ENCODE peak calls at places on chromosomes 3 and 15, in eight cellular contexts. N is upper lobe of right lung; J is neural progenitor cell; E is CD8-positive, alpha-beta memory T cell; B is stomach; W is prostate gland; S is thyroid gland; X is heart right ventricle. T is an unnamed sample. For H3K4me1, the result is how much of the 10 kb centered on the place peaks cover.

GRCh38 chr15:76875911-76876310 is 29.2 kb downstream of the SCAPER start:
- DNase-seq in E (no peak), W (no peak), X (no peak), B (no peak), S (no peak), N (no peak), J (no peak), T (no peak)

GRCh38 chr3:151800449-151800848 is 13.5 kb upstream of the AADAC start:
- DNase-seq in B (no peak), J (peak), W (no peak), X (no peak), S (no peak), E (no peak), N (no peak), T (no peak)

GRCh38 chr15:68383161-68384074 is 48.5 kb downstream of the ITGA11 start:
- DNase-seq in X (peak), S (peak), N (peak), E (peak), B (peak), J (peak), W (peak), T (peak)

GRCh38 chr3:58041826-58042324 is 33.7 kb downstream of the FLNB start:
- DNase-seq in B (no peak), S (no peak), N (no peak), J (peak), E (no peak), X (no peak), W (no peak), T (peak)

GRCh38 chr3:171061749-171062148 is 35.2 kb upstream of the SLC2A2 start:
- DNase-seq in J (no peak), S (no peak), N (no peak), X (no peak), W (no peak), E (no peak), B (no peak), T (no peak)

GRCh38 chr3:67654832-67655152 is 380 bp upstream of the SUCLG2 start:
- DNase-seq in W (peak), X (no peak), E (peak), B (no peak), S (no peak), N (no peak), J (no peak), T (no peak)

GRCh38 chr3:188280627-188281026 is 126.7 kb downstream of the LPP start:
- DNase-seq in X (no peak), B (no peak), W (no peak), E (no peak), J (no peak), N (no peak), S (no peak), T (no peak)

GRCh38 chr15:96339662-96340347 is 9.3 kb downstream of the NR2F2 start:
- DNase-seq in B (no peak), W (no peak), N (no peak), X (no peak), J (peak), S (no peak), E (no peak), T (peak)

GRCh38 chr3:114411292-114411691 is 117.5 kb downstream of the TIGIT start:
- DNase-seq in S (no peak), B (no peak), X (no peak), N (no peak), J (no peak), W (no peak), E (no peak), T (no peak)

GRCh38 chr15:75200391-75200764 is 1.3 kb upstream of the C15orf39 start:
- DNase-seq in B (no peak), E (no peak), J (no peak), S (no peak), W (no peak), N (no peak), X (no peak), T (no peak)

GRCh38 chr3:197901626-197902025 is 48.4 kb upstream of the RPL35A start:
- DNase-seq in X (no peak), B (no peak), N (no peak), E (no peak), J (no peak), W (no peak), S (no peak), T (no peak)

GRCh38 chr3:21059409-21059808 is 691.6 kb downstream of the ZNF385D start:
- DNase-seq in J (no peak), S (no peak), E (no peak), X (no peak), B (no peak), N (no peak), W (no peak), T (no peak)

GRCh38 chr3:37433758-37434157 is 259.4 kb upstream of the LRRFIP2 start:
- DNase-seq in B (no peak), W (no peak), S (no peak), N (no peak), J (no peak), E (no peak), X (no peak), T (no peak)

GRCh38 chr3:117624424-117624823 is 914.8 kb downstream of the TUSC7 start:
- DNase-seq in X (no peak), N (no peak), J (no peak), W (no peak), S (no peak), E (no peak), B (no peak), T (no peak)

GRCh38 chr3:51621091-51621892 is 49.8 kb upstream of the TEX264 start:
- DNase-seq in S (peak), J (no peak), W (no peak), N (no peak), B (no peak), X (no peak), E (no peak), T (no peak)

GRCh38 chr3:70006089-70006488 is 6.6 kb downstream of the SAMMSON start:
- DNase-seq in E (no peak), S (no peak), N (no peak), W (no peak), J (no peak), B (no peak), X (no peak), T (no peak)

GRCh38 chr3:61610316-61610715 is 48.9 kb downstream of the PTPRG start:
- DNase-seq in J (no peak), S (no peak), X (no peak), B (no peak), N (no peak), E (no peak), W (peak), T (no peak)

GRCh38 chr3:117404756-117405155 is 695.2 kb downstream of the TUSC7 start:
- DNase-seq in E (no peak), W (no peak), X (no peak), N (no peak), J (no peak), B (no peak), S (no peak), T (no peak)

GRCh38 chr15:73632670-73633058 is 525 bp downstream of the NPTN start:
- DNase-seq in E (no peak), N (no peak), J (peak), X (no peak), B (peak), S (no peak), W (no peak), T (no peak)

GRCh38 chr3:31004025-31004678 is 109.7 kb upstream of the GADL1 start:
- DNase-seq in S (no peak), E (no peak), X (no peak), J (no peak), W (no peak), N (no peak), B (no peak), T (peak)

GRCh38 chr3:121567649-121568048 is at the start of gene ARGFX:
- DNase-seq in S (no peak), X (no peak), J (no peak), B (no peak), E (no peak), W (no peak), N (no peak), T (no peak)

GRCh38 chr15:101091080-101092017 is 160.5 kb downstream of the CHSY1 start:
- DNase-seq in E (no peak), J (no peak), B (no peak), S (peak), W (no peak), N (no peak), X (peak), T (peak)

GRCh38 chr3:4350789-4351163 is 47.6 kb downstream of the SETMAR start:
- DNase-seq in S (peak), J (peak), N (no peak), W (peak), B (no peak), X (peak), E (peak), T (peak)

GRCh38 chr15:47964229-47964628 is 156.6 kb upstream of the SLC24A5 start:
- DNase-seq in E (no peak), X (no peak), S (no peak), J (no peak), W (no peak), N (no peak), B (no peak), T (no peak)

GRCh38 chr3:177037241-177037640 is 160.0 kb downstream of the TBL1XR1 start:
- DNase-seq in E (no peak), J (no peak), N (no peak), W (no peak), S (no peak), B (no peak), X (no peak), T (no peak)

GRCh38 chr3:160278210-160278609 is 53.0 kb downstream of the C3orf80 start:
- DNase-seq in B (no peak), E (no peak), J (no peak), X (no peak), W (no peak), S (no peak), N (no peak), T (no peak)

GRCh38 chr3:69665026-69665739 is 74.1 kb upstream of the MITF start:
- DNase-seq in J (no peak), B (peak), E (no peak), W (no peak), X (peak), N (no peak), S (peak), T (peak)

GRCh38 chr3:4850211-4850927 is 128.9 kb upstream of the BHLHE40 start:
- DNase-seq in S (no peak), X (no peak), B (no peak), J (no peak), N (no peak), E (peak), W (no peak), T (no peak)

GRCh38 chr3:157094751-157095480 is 65.0 kb downstream of the CCNL1 start:
- DNase-seq in E (no peak), B (no peak), W (no peak), S (peak), N (no peak), X (no peak), J (no peak), T (no peak)
- H3K4me1 ChIP-seq in E (under half), B (under half), W (under half), S (under half), N (under half), X (half or more), J (under half), T (under half)

DNA sequence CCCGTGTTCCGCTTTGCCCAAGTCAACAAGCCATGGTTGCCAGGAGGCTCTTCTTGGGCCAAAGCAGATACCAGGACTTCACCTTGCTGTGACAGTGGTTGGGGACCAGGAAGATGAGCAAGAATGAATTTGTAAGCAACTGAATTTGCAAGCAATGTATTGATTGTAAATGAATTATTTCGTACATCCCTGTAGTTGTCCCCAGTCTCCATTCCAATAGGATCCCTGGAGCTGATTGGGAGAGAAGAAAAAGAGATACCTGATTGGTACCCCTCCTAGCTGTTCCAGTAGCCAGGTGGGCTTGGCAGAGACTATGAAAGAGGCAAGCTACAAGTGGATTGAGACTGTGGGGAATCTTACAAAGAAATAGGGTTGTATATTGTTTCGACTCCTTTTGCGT is 130.9 kb downstream of the FNDC3B start:
- DNase-seq in W (no peak), X (no peak), E (no peak), B (no peak), N (no peak), S (no peak), J (no peak), T (no peak)
- H3K4me1 ChIP-seq in W (under half), X (half or more), E (under half), B (under half), N (under half), S (half or more), J (under half), T (under half)

GRCh38 chr15:38072507-38073277 is 138.3 kb downstream of the TMCO5A start:
- DNase-seq in N (peak), S (peak), E (peak), J (peak), W (peak), B (peak), X (peak), T (peak)
- H3K4me1 ChIP-seq in N (under half), S (under half), E (under half), J (half or more), W (under half), B (under half), X (under half), T (under half)

DNA sequence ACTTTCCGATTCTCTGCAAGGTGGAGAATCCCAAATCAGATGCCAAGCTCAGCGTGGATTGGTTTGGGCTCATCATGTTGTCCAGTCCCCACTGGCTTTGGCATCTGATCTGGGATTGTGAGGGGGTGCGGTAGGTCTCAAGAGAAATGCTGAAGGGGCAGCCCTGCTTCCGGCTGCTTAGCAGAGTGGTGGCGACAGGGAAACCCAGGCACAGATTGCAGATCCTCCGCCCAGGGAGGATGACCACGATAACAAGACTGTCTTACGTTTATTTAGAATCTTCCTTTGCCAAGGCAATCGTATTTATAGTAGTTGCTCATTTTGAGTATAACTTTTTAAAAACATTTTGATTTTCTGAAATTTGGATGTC is 61.1 kb downstream of the SLC12A8 start:
- DNase-seq in X (no peak), B (no peak), S (no peak), E (no peak), W (no peak), J (no peak), N (no peak), T (no peak)
- H3K4me1 ChIP-seq in X (half or more), B (under half), S (half or more), E (under half), W (under half), J (under half), N (under half), T (under half)

DNA sequence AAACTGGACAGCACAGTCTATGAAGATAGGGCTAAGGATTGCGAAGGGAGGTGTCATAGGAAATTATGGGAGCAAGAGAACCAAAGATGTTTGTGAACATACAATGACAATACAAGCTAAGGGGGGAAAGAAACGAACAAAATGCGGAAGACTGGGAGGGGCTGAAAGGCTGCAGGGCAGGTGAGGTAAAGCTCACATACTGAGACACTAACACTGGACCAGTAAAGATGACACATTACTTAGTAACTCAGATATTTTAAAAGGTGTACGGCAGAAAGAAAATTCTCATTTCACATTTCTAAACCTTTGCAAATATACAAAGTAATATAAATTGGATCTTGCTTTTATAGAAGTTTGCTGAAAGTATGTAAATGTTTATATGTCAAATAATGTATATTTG is 10.1 kb downstream of the CLDND1 start:
- DNase-seq in B (no peak), J (no peak), E (no peak), N (no peak), X (no peak), W (no peak), S (no peak), T (no peak)
- H3K4me1 ChIP-seq in B (under half), J (under half), E (under half), N (under half), X (under half), W (under half), S (under half), T (under half)

DNA sequence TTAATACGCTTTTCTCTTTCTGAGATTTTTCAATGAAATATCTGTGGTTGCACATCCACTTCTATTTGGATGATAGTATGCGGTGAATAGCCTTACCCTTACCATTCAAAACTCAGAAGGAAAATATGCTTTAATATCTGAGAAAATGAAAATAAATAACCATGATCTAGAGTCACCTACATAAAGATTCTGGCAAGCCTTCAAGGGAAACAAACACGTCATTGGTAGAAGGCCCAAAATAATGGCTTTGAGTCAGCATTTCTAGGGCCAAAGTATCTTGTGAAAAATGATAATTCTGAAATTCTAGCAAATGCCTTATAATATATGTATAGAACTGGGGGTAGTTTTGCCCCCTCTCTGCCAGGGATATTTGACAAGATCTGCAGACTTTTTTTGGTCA is 15.5 kb downstream of the PLSCR1 start:
- DNase-seq in B (no peak), W (no peak), S (no peak), J (no peak), E (no peak), X (no peak), N (no peak), T (peak)
- H3K4me1 ChIP-seq in B (under half), W (under half), S (under half), J (under half), E (under half), X (under half), N (under half), T (under half)

GRCh38 chr15:42284551-42284950 is 11.3 kb upstream of the TMEM87A start:
- DNase-seq in J (no peak), B (no peak), X (no peak), S (no peak), E (no peak), W (no peak), N (no peak), T (no peak)

GRCh38 chr15:42285042-42285441 is 11.8 kb upstream of the TMEM87A start:
- DNase-seq in S (no peak), N (no peak), E (no peak), B (no peak), X (no peak), J (no peak), W (no peak), T (no peak)

GRCh38 chr15:42283671-42284070 is 10.4 kb upstream of the TMEM87A start:
- DNase-seq in S (no peak), J (no peak), B (no peak), X (no peak), W (no peak), N (no peak), E (no peak), T (no peak)

GRCh38 chr15:42282926-42283325 is 9.7 kb upstream of the TMEM87A start:
- DNase-seq in X (no peak), W (no peak), B (no peak), E (no peak), S (no peak), N (no peak), J (no peak), T (no peak)

GRCh38 chr15:42282344-42282743 is 9.1 kb upstream of the TMEM87A start:
- DNase-seq in B (no peak), N (no peak), S (no peak), W (no peak), E (no peak), J (no peak), X (no peak), T (no peak)
- H3K4me1 ChIP-seq in B (under half), N (under half), S (under half), W (under half), E (under half), J (under half), X (under half), T (under half)

GRCh38 chr15:79896131-79896633 is 632 bp downstream of the MTHFS start:
- DNase-seq in W (no peak), N (no peak), J (peak), S (no peak), E (no peak), B (no peak), X (no peak), T (no peak)
- H3K4me1 ChIP-seq in W (under half), N (under half), J (under half), S (under half), E (under half), B (under half), X (under half), T (under half)

T was measured in osteoblast.